ENCODE peak calls at places on chromosomes 1 and 21, in ten cellular contexts. P is IMR-90; E is lung; X is heart right ventricle; D is suprapubic skin; S is neural progenitor cell; G is colonic mucosa; F is CD8-positive, alpha-beta T cell; V is psoas muscle; J is H9. T is an unnamed sample.

GRCh38 chr1:182446033-182446669 is 3.8 kb upstream of the RGSL1 start:
- DNase-seq in D (no peak), X (no peak), E (no peak), P (peak; percentile 40), J (peak; percentile 35), V (no peak), F (no peak), G (peak; percentile 48), S (peak; percentile 56), T (no peak)

GRCh38 chr21:43900690-43901089 is 35.7 kb downstream of the AGPAT3 start:
- DNase-seq in V (no peak), J (no peak), F (no peak), G (no peak), P (no peak), E (no peak), X (no peak), S (no peak), D (no peak), T (no peak)

GRCh38 chr1:8598060-8598724 is 219.2 kb downstream of the RERE start:
- DNase-seq in E (no peak), G (peak; percentile 48), P (peak; percentile 78), X (no peak), F (no peak), J (no peak), D (no peak), S (peak; percentile 23), V (no peak), T (no peak)

GRCh38 chr1:168991667-168992475 is 114.6 kb upstream of the ATP1B1 start:
- DNase-seq in E (no peak), X (no peak), J (no peak), G (no peak), F (no peak), D (no peak), P (no peak), V (no peak), S (no peak), T (no peak)

GRCh38 chr1:212683357-212683722 is 16.3 kb downstream of the BATF3 start:
- DNase-seq in F (peak; percentile 7), J (peak; percentile 34), P (no peak), G (peak; percentile 34), V (peak; percentile 55), D (no peak), S (no peak), X (no peak), E (peak; percentile 55), T (no peak)

GRCh38 chr1:7262611-7263010 is 477.4 kb downstream of the CAMTA1 start:
- DNase-seq in V (no peak), E (no peak), G (peak; percentile 74), S (no peak), X (no peak), P (no peak), J (no peak), D (no peak), F (no peak), T (no peak)

GRCh38 chr1:16091296-16091695 is 17.8 kb upstream of the FAM131C start:
- DNase-seq in F (no peak), S (no peak), X (no peak), D (no peak), P (no peak), E (no peak), J (peak; percentile 30), V (no peak), G (no peak), T (no peak)

GRCh38 chr1:15187175-15187810 is 33.7 kb downstream of the TMEM51 start:
- DNase-seq in F (no peak), E (no peak), J (no peak), G (peak; percentile 50), X (no peak), S (no peak), P (no peak), D (no peak), V (no peak), T (no peak)

GRCh38 chr1:185376288-185376687 is 59.2 kb upstream of the IVNS1ABP start:
- DNase-seq in E (no peak), F (no peak), D (no peak), G (no peak), X (no peak), V (no peak), S (no peak), J (no peak), P (no peak), T (no peak)

GRCh38 chr21:25515484-25516405 is 91.5 kb downstream of the MRPL39 start:
- DNase-seq in D (no peak), P (peak; percentile 71), X (no peak), S (no peak), J (no peak), V (no peak), G (no peak), F (no peak), E (no peak), T (no peak)

GRCh38 chr21:26881504-26882228 is 36.5 kb upstream of the ADAMTS1 start:
- DNase-seq in F (no peak), P (peak; percentile 39), G (no peak), D (no peak), S (peak; percentile 17), J (no peak), V (no peak), X (no peak), E (no peak), T (no peak)

DNA sequence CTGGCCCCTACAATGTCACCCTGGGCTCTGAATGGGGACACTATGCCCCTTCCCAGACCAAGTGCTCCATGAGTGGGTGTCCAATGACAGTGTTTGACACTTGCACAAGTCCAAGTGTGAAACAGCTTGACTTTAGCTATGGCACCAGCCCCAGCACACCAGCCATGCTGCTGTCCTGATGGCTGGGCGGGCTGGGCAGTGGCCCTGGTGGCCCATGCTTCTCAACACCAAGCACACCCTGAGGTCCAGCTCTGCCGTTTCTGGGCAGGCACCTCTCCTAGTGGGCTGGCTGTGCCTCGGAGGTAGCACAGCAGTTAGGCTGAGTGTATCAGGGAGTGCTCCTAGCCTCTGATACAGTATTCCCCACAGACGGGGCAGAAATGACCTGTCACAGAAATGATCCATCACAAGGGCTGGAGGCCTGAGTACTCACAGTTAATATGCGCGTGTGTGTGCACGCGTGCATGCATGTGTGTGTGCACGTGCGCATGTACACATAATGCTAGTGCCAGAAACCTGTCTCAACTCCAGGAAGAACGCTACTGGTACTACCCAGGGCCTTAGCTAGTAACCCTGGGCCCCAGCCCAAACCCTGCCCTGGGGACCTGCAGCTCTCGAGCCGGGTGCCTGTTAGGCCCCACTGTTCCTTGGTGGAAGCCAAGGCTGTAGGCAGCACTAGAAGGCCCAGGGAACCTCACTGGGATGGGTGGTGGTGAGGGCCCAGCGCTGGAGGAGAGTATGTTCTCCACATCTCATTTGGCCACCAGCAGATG is 134.0 kb downstream of the DMRTB1 start:
- DNase-seq in G (no peak), P (no peak), E (no peak), X (no peak), J (no peak), F (no peak), S (no peak), D (no peak), V (no peak), T (no peak)
- TF ChIP-seq CTCF in G (no peak), P (no peak), E (no peak), X (no peak), J (no peak), F (no peak), S (no peak), D (no peak), V (no peak), T (no peak)

DNA sequence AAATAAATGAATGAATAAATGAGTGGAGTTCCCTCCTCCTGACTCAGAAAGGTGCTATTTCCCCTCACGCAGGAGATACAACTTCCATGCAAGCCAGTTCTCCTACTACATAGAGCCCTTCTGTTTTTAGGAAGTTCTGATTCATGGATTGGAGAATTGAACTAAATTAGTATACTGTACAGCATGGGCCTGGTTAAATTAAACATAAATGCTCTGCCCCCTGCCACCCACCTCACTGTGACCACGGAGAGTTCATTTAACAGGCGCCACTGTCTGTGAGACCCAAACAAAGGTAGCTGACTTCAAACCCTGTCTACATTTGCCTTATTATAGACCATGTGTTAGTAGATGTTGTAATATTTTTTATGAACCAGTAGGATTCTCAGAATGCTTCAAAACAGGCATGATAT is 9.1 kb upstream of the IRF2BP2 start:
- DNase-seq in S (no peak), F (no peak), J (no peak), E (no peak), P (peak; percentile 61), G (no peak), V (no peak), X (no peak), D (no peak), T (no peak)
- H3K4me1 ChIP-seq in S (peaks cover 22% of the 10 kb centered on the region), F (peaks cover 2% of the 10 kb centered on the region), J (peaks cover 4% of the 10 kb centered on the region), E (peaks cover 5% of the 10 kb centered on the region), P (peaks cover 27% of the 10 kb centered on the region), G (peaks cover 9% of the 10 kb centered on the region), V (peaks cover 61% of the 10 kb centered on the region), X (peaks cover 69% of the 10 kb centered on the region), D (peaks cover 57% of the 10 kb centered on the region), T (peaks cover 26% of the 10 kb centered on the region)

GRCh38 chr1:85947223-85947622 is 209.3 kb downstream of the COL24A1 start:
- DNase-seq in D (no peak), V (no peak), P (no peak), F (no peak), J (no peak), X (no peak), G (no peak), S (no peak), E (no peak), T (no peak)

GRCh38 chr1:85957760-85958159 is 198.8 kb downstream of the COL24A1 start:
- DNase-seq in V (no peak), D (no peak), G (no peak), X (no peak), P (no peak), E (no peak), S (no peak), J (no peak), F (no peak), T (no peak)

DNA sequence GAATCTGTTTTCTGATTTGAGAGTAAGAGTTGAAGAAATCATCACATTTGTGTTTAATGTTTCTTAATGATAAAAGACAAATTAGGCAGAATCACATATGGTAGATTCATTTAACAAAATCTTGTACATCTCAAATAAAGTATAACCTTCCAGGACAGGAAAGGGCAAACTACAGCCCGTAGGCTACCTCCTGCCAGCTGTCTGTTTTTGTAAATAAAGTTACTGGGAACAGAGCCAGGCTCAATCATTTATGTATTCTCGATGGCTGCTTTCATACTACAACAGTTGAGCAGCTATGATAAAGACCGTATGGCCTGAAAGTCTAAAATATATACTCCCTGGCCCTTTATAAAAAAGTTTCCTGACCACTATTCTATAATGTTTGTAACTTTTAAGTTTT is 204.1 kb downstream of the COL24A1 start:
- DNase-seq in G (no peak), X (no peak), F (no peak), E (no peak), D (no peak), P (peak; percentile 6), S (no peak), J (no peak), V (no peak), T (no peak)
- TF ChIP-seq CTCF in G (no peak), X (no peak), F (no peak), E (no peak), D (no peak), P (no peak), S (no peak), J (no peak), V (no peak), T (no peak)

DNA sequence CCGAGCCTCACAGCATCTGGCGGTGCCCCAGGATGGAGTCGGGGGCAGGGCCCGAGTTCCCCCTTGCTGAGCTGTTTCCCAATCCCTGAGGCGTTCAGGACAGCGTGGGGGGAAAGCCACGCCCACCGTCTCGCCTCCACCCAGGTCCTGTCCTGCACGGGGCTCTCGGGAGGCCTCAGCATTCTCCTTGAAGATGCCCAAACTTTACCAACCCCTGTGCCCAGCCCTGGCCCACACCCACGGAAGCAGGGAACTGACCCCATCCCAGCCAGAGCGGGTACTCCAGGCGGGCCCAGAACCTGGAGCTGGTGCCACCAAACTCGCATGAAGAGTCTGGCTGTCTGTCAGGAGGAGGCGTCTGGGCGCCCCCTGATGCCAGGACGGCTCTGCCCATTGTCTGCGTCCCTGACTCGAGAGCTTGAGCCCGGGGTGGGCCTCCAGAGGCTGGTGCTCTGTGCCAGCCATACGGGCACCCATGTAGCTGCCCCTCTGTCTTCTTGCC is 35.3 kb upstream of the POFUT2 start:
- DNase-seq in E (no peak), F (no peak), D (peak; percentile 61), X (peak; percentile 28), P (no peak), J (peak; percentile 36), V (peak; percentile 59), G (no peak), S (peak; percentile 15), T (peak; percentile 50)
- H3K4me1 ChIP-seq in E (peaks cover 30% of the 10 kb centered on the region), F (peaks cover 41% of the 10 kb centered on the region), D (peaks cover 35% of the 10 kb centered on the region), X (peaks cover 40% of the 10 kb centered on the region), P (peaks cover 45% of the 10 kb centered on the region), J (no peaks in the 10 kb centered on the region), V (peaks cover 7% of the 10 kb centered on the region), G (no peaks in the 10 kb centered on the region), S (peaks cover 14% of the 10 kb centered on the region), T (peaks cover 72% of the 10 kb centered on the region)